ENCODE peak calls at places on chromosomes 12 and 14, in seven cellular contexts. H, B, A, W, E, C and Y are unnamed samples.

GRCh38 chr14:72613196-72613974 is 280.5 kb downstream of the DPF3 start:
- DNase-seq in C (peak; percentile 40), E (no peak), B (no peak), W (no peak), H (peak; percentile 89), A (no peak), Y (no peak)

GRCh38 chr12:80441921-80442320 is 2.1 kb upstream of the PTPRQ start:
- DNase-seq in B (no peak), C (no peak), E (no peak), A (no peak), H (no peak), W (no peak), Y (no peak)

GRCh38 chr14:35078082-35078481 is 32.0 kb downstream of the FAM177A1 start:
- DNase-seq in W (no peak), B (no peak), E (no peak), C (no peak), A (no peak), H (no peak), Y (no peak)

GRCh38 chr12:27828196-27828595 is 48.2 kb upstream of the MANSC4 start:
- DNase-seq in B (no peak), W (peak; percentile 25), E (no peak), C (no peak), A (no peak), H (no peak), Y (no peak)

GRCh38 chr12:101750152-101750551 is 10.9 kb upstream of the SYCP3 start:
- DNase-seq in H (no peak), B (no peak), C (no peak), A (no peak), W (no peak), E (no peak), Y (no peak)

GRCh38 chr12:76882367-76882766 is 3.5 kb upstream of the CSRP2 start:
- DNase-seq in B (no peak), H (no peak), W (no peak), A (no peak), E (no peak), C (no peak), Y (no peak)

GRCh38 chr12:23099604-23100003 is 474.6 kb downstream of the ETNK1 start:
- DNase-seq in B (no peak), C (no peak), W (no peak), A (no peak), H (no peak), E (no peak), Y (no peak)

GRCh38 chr14:100702590-100702989 is 24.1 kb upstream of the DLK1 start:
- DNase-seq in B (no peak), C (no peak), W (no peak), H (no peak), E (no peak), A (no peak), Y (no peak)

GRCh38 chr12:30928356-30929264 is 2.1 kb downstream of the TSPAN11 start:
- DNase-seq in H (peak; percentile 83), A (no peak), E (no peak), W (no peak), C (no peak), B (no peak), Y (no peak)

GRCh38 chr12:31362115-31362758 is 36.3 kb upstream of the SINHCAF start:
- DNase-seq in H (no peak), B (peak; percentile 75), W (no peak), E (no peak), A (no peak), C (no peak), Y (no peak)